ENCODE peak calls at places on chromosomes 6 and 20, in six cellular contexts. S is nephron progenitor cell; A is iPS DF 19.7; O is activated CD4-positive, alpha-beta T cell treated with anti-CD3 and anti-CD28 coated beads for 4 hours; M is mucosa of gallbladder; V is progenitor cell of endocrine pancreas. W is an unnamed sample.

GRCh38 chr6:105077592-105078463 is 102.0 kb downstream of the POPDC3 start:
- DNase-seq in S (no peak), A (no peak), O (no peak), M (no peak), V (no peak), W (no peak)

GRCh38 chr6:2432258-2432657 is 186.9 kb upstream of the GMDS start:
- DNase-seq in S (no peak), A (no peak), O (no peak), M (no peak), V (no peak), W (no peak)

GRCh38 chr6:43268348-43268685 is 25.0 kb downstream of the TTBK1 start:
- DNase-seq in S (no peak), A (no peak), O (no peak), M (no peak), V (no peak), W (no peak)

GRCh38 chr6:28336284-28337024 is 506 bp upstream of the ZSCAN31 start:
- DNase-seq in S (peak; percentile 23), A (no peak), O (peak; percentile 15), M (peak; percentile 37), V (no peak), W (no peak)

GRCh38 chr6:131741688-131742393 is 31.0 kb upstream of the CTAGE9 start:
- DNase-seq in S (no peak), A (no peak), O (no peak), M (no peak), V (no peak), W (no peak)

GRCh38 chr20:52104546-52105044 is 87.0 kb downstream of the ZFP64 start:
- DNase-seq in S (peak; percentile 57), A (peak; percentile 40), O (no peak), M (no peak), V (no peak), W (no peak)

GRCh38 chr6:31617010-31617409 is 2.0 kb downstream of the AIF1 start:
- DNase-seq in S (no peak), A (no peak), O (no peak), M (no peak), V (no peak), W (no peak)

GRCh38 chr20:51077601-51078000 is 54.7 kb upstream of the KCNG1 start:
- DNase-seq in S (no peak), A (no peak), O (no peak), M (no peak), V (no peak), W (no peak)

GRCh38 chr6:157800420-157801237 is 22.4 kb upstream of the SNX9 start:
- DNase-seq in S (no peak), A (no peak), O (peak; percentile 35), M (no peak), V (no peak), W (no peak)

GRCh38 chr20:42125426-42125825 is 507.2 kb upstream of the CHD6 start:
- DNase-seq in S (no peak), A (no peak), O (no peak), M (no peak), V (no peak), W (no peak)

GRCh38 chr6:52993461-52993860 is 1.6 kb downstream of the GSTA4 start:
- DNase-seq in S (no peak), A (no peak), O (no peak), M (no peak), V (no peak), W (no peak)

W was measured in uterus.